ENCODE peak calls at places on chromosomes 6 and 20, in eight cellular contexts. X is foreskin fibroblast; H is activated T-helper 1 cell treated with anti-CD3 and anti-CD28 coated beads, Interleukin-2, amount 50 U/mL, for 16 hours; T is GM10248; A is glomerular endothelial cell; D is A549; L is OCI-M1; E is pancreas. B is an unnamed sample.

GRCh38 chr6:109429496-109429895 is 10.9 kb downstream of the PPIL6 start:
- DNase-seq in E (no peak), H (no peak), X (no peak), D (no peak), A (no peak), L (no peak), T (no peak), B (no peak)

GRCh38 chr6:155162682-155163081 is 101.1 kb upstream of the CLDN20 start:
- DNase-seq in A (no peak), D (no peak), E (no peak), L (no peak), X (no peak), T (no peak), H (no peak), B (no peak)

GRCh38 chr6:109872968-109873545 is 105.1 kb upstream of the GPR6 start:
- DNase-seq in X (no peak), D (no peak), H (no peak), L (peak), E (no peak), T (no peak), A (no peak), B (no peak)

GRCh38 chr6:108556250-108556649 is 4.5 kb upstream of the FOXO3 start:
- DNase-seq in X (no peak), E (no peak), D (no peak), H (no peak), A (no peak), T (no peak), L (no peak), B (no peak)

GRCh38 chr6:27145731-27146455 is 101.6 kb upstream of the PRSS16 start:
- DNase-seq in T (peak), A (no peak), H (peak), X (peak), D (no peak), L (peak), E (no peak), B (peak)

GRCh38 chr6:11207199-11207968 is 25.1 kb downstream of the NEDD9 start:
- DNase-seq in E (no peak), D (peak), H (no peak), L (peak), X (peak), A (peak), T (no peak), B (peak)

GRCh38 chr6:11810039-11810541 is 31.5 kb upstream of the ADTRP start:
- DNase-seq in E (peak), T (no peak), A (no peak), L (peak), X (peak), D (peak), H (no peak), B (no peak)

GRCh38 chr20:57666106-57666833 is 43.5 kb downstream of the PMEPA1 start:
- DNase-seq in A (no peak), T (no peak), L (no peak), X (no peak), H (no peak), D (no peak), E (peak), B (no peak)

GRCh38 chr20:52799130-52799529 is 173.0 kb upstream of the TSHZ2 start:
- DNase-seq in H (no peak), L (no peak), A (no peak), X (no peak), E (no peak), T (no peak), D (no peak), B (no peak)

GRCh38 chr20:18092890-18093289 is 35.2 kb upstream of the OVOL2 start:
- DNase-seq in D (no peak), H (no peak), T (no peak), L (no peak), A (no peak), X (no peak), E (no peak), B (no peak)

GRCh38 chr20:3728354-3728753 is 4.1 kb upstream of the HSPA12B start:
- DNase-seq in X (no peak), T (no peak), L (no peak), D (no peak), H (no peak), E (peak), A (no peak), B (no peak)

GRCh38 chr6:139172567-139172966 is 37.7 kb downstream of the HECA start:
- DNase-seq in X (no peak), T (no peak), D (no peak), E (no peak), A (no peak), L (no peak), H (no peak), B (no peak)

GRCh38 chr20:36399147-36399968 is 93.2 kb downstream of the DLGAP4 start:
- DNase-seq in X (peak), L (peak), T (peak), D (peak), H (no peak), A (peak), E (no peak), B (peak)

GRCh38 chr6:144898052-144898689 is 613.0 kb downstream of the UTRN start:
- DNase-seq in H (no peak), A (no peak), E (no peak), D (no peak), X (peak), T (no peak), L (no peak), B (peak)

GRCh38 chr20:49909499-49910339 is 5.6 kb downstream of the SPATA2 start:
- DNase-seq in X (no peak), E (peak), T (no peak), H (no peak), A (no peak), L (no peak), D (no peak), B (no peak)

GRCh38 chr20:18258126-18258860 is 30.0 kb upstream of the ZNF133 start:
- DNase-seq in D (no peak), A (no peak), X (peak), E (no peak), H (no peak), T (no peak), L (no peak), B (no peak)

GRCh38 chr6:127547909-127548649 is 28.9 kb upstream of the C6orf58 start:
- DNase-seq in X (peak), E (no peak), H (no peak), L (peak), D (no peak), T (no peak), A (no peak), B (no peak)

GRCh38 chr6:56483929-56484328 is 158.8 kb downstream of the DST start:
- DNase-seq in T (no peak), L (no peak), D (no peak), H (no peak), E (no peak), A (no peak), X (peak), B (no peak)

GRCh38 chr6:56524891-56525703 is 117.6 kb downstream of the DST start:
- DNase-seq in A (no peak), H (no peak), D (no peak), L (no peak), T (no peak), X (peak), E (no peak), B (no peak)

GRCh38 chr6:48766349-48766748 is 655.4 kb upstream of the PTCHD4 start:
- DNase-seq in L (no peak), E (no peak), H (no peak), A (no peak), X (peak), D (no peak), T (no peak), B (peak)

GRCh38 chr6:129969064-129969463 is 49.3 kb upstream of the L3MBTL3 start:
- DNase-seq in T (no peak), E (no peak), H (no peak), L (no peak), D (no peak), X (no peak), A (no peak), B (no peak)

GRCh38 chr6:162076816-162077215 is 650.8 kb downstream of the PRKN start:
- DNase-seq in L (no peak), H (no peak), T (no peak), A (no peak), E (no peak), X (no peak), D (no peak), B (no peak)

GRCh38 chr6:75673885-75674284 is 72.2 kb downstream of the SENP6 start:
- DNase-seq in A (no peak), T (no peak), X (no peak), D (no peak), H (no peak), L (no peak), E (no peak), B (no peak)

GRCh38 chr6:108423982-108424695 is 129.3 kb downstream of the AFG1L start:
- DNase-seq in A (no peak), T (no peak), H (no peak), E (no peak), L (peak), D (no peak), X (no peak), B (no peak)

GRCh38 chr6:9139762-9140161 is 704.4 kb upstream of the SLC35B3 start:
- DNase-seq in A (no peak), H (no peak), X (peak), L (no peak), E (no peak), D (no peak), T (no peak), B (no peak)

GRCh38 chr6:92706976-92707375 is 712.4 kb downstream of the EPHA7 start:
- DNase-seq in T (no peak), L (no peak), H (no peak), E (no peak), D (no peak), X (no peak), A (no peak), B (no peak)

GRCh38 chr6:62283828-62284411 is 2.1 kb downstream of the KHDRBS2 start:
- DNase-seq in E (no peak), A (no peak), D (peak), H (no peak), T (no peak), X (peak), L (peak), B (peak)

GRCh38 chr6:99712560-99712959 is 105.9 kb downstream of the PRDM13 start:
- DNase-seq in L (peak), H (no peak), D (no peak), X (no peak), T (no peak), E (no peak), A (no peak), B (no peak)

GRCh38 chr20:1462001-1462400 is 4.6 kb downstream of the NSFL1C start:
- DNase-seq in T (no peak), D (no peak), E (no peak), A (no peak), X (no peak), L (no peak), H (no peak), B (no peak)

GRCh38 chr6:165676435-165677068 is 13.5 kb upstream of the PDE10A start:
- DNase-seq in T (no peak), X (no peak), L (no peak), D (no peak), E (no peak), H (no peak), A (peak), B (no peak)

GRCh38 chr6:34383171-34383631 is 9.3 kb downstream of the NUDT3 start:
- DNase-seq in D (no peak), T (no peak), X (peak), E (no peak), L (no peak), H (no peak), A (no peak), B (no peak)